ENCODE peak calls at places on chromosomes 11 and 22, in eight cellular contexts. K, I, H, R, B, S, E and M are unnamed samples.

GRCh38 chr11:10778217-10778970 is 27.3 kb downstream of the CTR9 start:
- DNase-seq in K (no peak), I (no peak), H (peak; percentile 63), R (peak; percentile 60), B (no peak), S (peak; percentile 56), E (peak; percentile 86), M (no peak)

GRCh38 chr22:19724927-19725661 is 1.8 kb downstream of the GP1BB start:
- DNase-seq in K (no peak), I (no peak), H (no peak), R (no peak), B (no peak), S (no peak), E (no peak), M (no peak)

GRCh38 chr11:97756571-97757335 is 1264.0 kb upstream of the CNTN5 start:
- DNase-seq in K (no peak), I (no peak), H (no peak), R (no peak), B (no peak), S (no peak), E (peak; percentile 6), M (no peak)

GRCh38 chr11:8765294-8765693 is 82.7 kb downstream of the RPL27A start:
- DNase-seq in K (no peak), I (no peak), H (no peak), R (no peak), B (no peak), S (no peak), E (peak; percentile 89), M (no peak)

GRCh38 chr11:11786771-11787170 is 55.0 kb upstream of the USP47 start:
- DNase-seq in K (no peak), I (no peak), H (no peak), R (no peak), B (peak; percentile 53), S (no peak), E (peak; percentile 20), M (no peak)

GRCh38 chr22:35995772-35996171 is 32.9 kb downstream of the RBFOX2 start:
- DNase-seq in K (no peak), I (no peak), H (peak; percentile 79), R (peak; percentile 77), B (peak; percentile 37), S (peak; percentile 62), E (peak; percentile 95), M (no peak)

GRCh38 chr11:70604630-70605520 is 206.5 kb downstream of the CTTN start:
- DNase-seq in K (no peak), I (no peak), H (no peak), R (no peak), B (no peak), S (no peak), E (peak; percentile 23), M (no peak)

GRCh38 chr11:95566151-95566670 is 223.4 kb downstream of the FAM76B start:
- DNase-seq in K (no peak), I (no peak), H (no peak), R (no peak), B (no peak), S (no peak), E (peak; percentile 29), M (no peak)

GRCh38 chr11:76801736-76802135 is 18.6 kb downstream of the TSKU start:
- DNase-seq in K (no peak), I (no peak), H (no peak), R (no peak), B (peak; percentile 19), S (no peak), E (no peak), M (no peak)

GRCh38 chr11:88292156-88292844 is 45.2 kb downstream of the CTSC start:
- DNase-seq in K (no peak), I (no peak), H (no peak), R (no peak), B (peak; percentile 85), S (no peak), E (peak; percentile 18), M (no peak)

GRCh38 chr11:6667733-6668374 is 12.2 kb upstream of the DCHS1 start:
- DNase-seq in K (peak; percentile 67), I (peak; percentile 48), H (no peak), R (no peak), B (peak; percentile 52), S (no peak), E (no peak), M (peak; percentile 38)

GRCh38 chr11:75279273-75279672 is 38.7 kb downstream of the TPBGL start:
- DNase-seq in K (no peak), I (no peak), H (peak; percentile 20), R (peak; percentile 7), B (no peak), S (peak; percentile 20), E (peak; percentile 39), M (no peak)

GRCh38 chr22:39078329-39078728 is 1.3 kb downstream of the APOBEC3G start:
- DNase-seq in K (no peak), I (no peak), H (no peak), R (no peak), B (no peak), S (no peak), E (no peak), M (no peak)

GRCh38 chr22:47445212-47445611 is 682.8 kb downstream of the TBC1D22A start:
- DNase-seq in K (no peak), I (no peak), H (no peak), R (no peak), B (no peak), S (no peak), E (no peak), M (no peak)

GRCh38 chr11:72380132-72380503 is 54.2 kb downstream of the CLPB start:
- DNase-seq in K (no peak), I (no peak), H (no peak), R (no peak), B (no peak), S (no peak), E (peak; percentile 16), M (no peak)

GRCh38 chr11:102240502-102240901 is 76.8 kb upstream of the BIRC3 start:
- DNase-seq in K (no peak), I (no peak), H (no peak), R (no peak), B (peak; percentile 35), S (no peak), E (peak; percentile 83), M (no peak)

GRCh38 chr11:47166368-47166767 is 10.3 kb downstream of the ARFGAP2 start:
- DNase-seq in K (no peak), I (no peak), H (no peak), R (no peak), B (no peak), S (no peak), E (no peak), M (no peak)

GRCh38 chr22:19823191-19823590 is 31.5 kb downstream of the GNB1L start:
- DNase-seq in K (no peak), I (no peak), H (no peak), R (no peak), B (no peak), S (peak; percentile 29), E (no peak), M (no peak)

GRCh38 chr22:23714596-23715588 is 24.1 kb downstream of the RGL4 start:
- DNase-seq in K (no peak), I (no peak), H (no peak), R (no peak), B (no peak), S (no peak), E (no peak), M (no peak)

GRCh38 chr22:27639180-27640086 is 162.1 kb downstream of the MN1 start:
- DNase-seq in K (no peak), I (no peak), H (no peak), R (no peak), B (no peak), S (no peak), E (no peak), M (no peak)

GRCh38 chr22:42711281-42711731 is 9.4 kb downstream of the A4GALT start:
- DNase-seq in K (no peak), I (no peak), H (no peak), R (no peak), B (no peak), S (no peak), E (no peak), M (no peak)

GRCh38 chr22:43515902-43516301 is 104.1 kb downstream of the MPPED1 start:
- DNase-seq in K (no peak), I (no peak), H (no peak), R (no peak), B (no peak), S (no peak), E (no peak), M (no peak)

GRCh38 chr11:47130541-47130940 is 46.1 kb downstream of the ARFGAP2 start:
- DNase-seq in K (no peak), I (no peak), H (no peak), R (no peak), B (no peak), S (no peak), E (no peak), M (no peak)

GRCh38 chr11:111417011-111417765 is 38.1 kb upstream of the POU2AF1 start:
- DNase-seq in K (peak; percentile 64), I (peak; percentile 96), H (no peak), R (no peak), B (no peak), S (no peak), E (no peak), M (no peak)

GRCh38 chr11:61616443-61616842 is 35.6 kb upstream of the SYT7 start:
- DNase-seq in K (no peak), I (no peak), H (no peak), R (no peak), B (peak; percentile 69), S (no peak), E (peak; percentile 83), M (no peak)
- H3K4me3 ChIP-seq in K (no peak overlapping the region), I (no peak overlapping the region), H (no peak overlapping the region), R (no peak overlapping the region), B (no peak overlapping the region), S (no peak overlapping the region), E (peak overlapping the region; percentile 48), M (no peak overlapping the region)

GRCh38 chr11:122797651-122798050 is 40.6 kb upstream of the CRTAM start:
- DNase-seq in K (no peak), I (no peak), H (no peak), R (no peak), B (no peak), S (no peak), E (no peak), M (no peak)
- H3K27ac ChIP-seq in K (no peak overlapping the region), I (no peak overlapping the region), H (no peak overlapping the region), R (no peak overlapping the region), B (no peak overlapping the region), S (no peak overlapping the region), E (no peak overlapping the region), M (no peak overlapping the region)

DNA sequence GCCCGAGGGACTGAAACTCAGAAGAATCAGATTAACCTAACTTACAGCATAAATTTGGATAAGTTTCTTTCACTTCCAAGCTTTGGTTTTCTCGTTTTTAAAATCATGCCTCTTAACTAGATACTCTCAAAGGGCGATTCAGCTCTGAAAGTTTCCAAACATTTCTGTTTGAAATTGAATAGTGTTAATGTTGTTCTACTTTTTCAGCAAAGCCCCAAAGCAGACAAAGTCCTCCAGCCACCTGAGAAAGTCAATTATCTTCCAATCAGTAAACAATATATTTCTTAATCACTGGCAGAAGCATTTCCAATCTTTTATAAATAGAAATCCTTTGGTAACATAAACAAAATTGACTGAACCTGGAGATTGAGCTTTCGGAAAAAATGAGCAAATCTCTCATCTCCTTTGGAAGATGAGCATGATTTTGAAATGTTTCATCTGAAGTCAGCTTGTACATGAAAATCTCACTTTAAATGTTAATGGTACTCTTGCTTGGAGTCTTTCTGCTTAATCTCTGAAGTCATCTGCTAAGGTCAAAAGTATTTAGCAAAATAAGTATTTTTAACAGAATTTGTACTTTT is 84.4 kb upstream of the FIBIN start:
- DNase-seq in K (no peak), I (no peak), H (no peak), R (no peak), B (no peak), S (no peak), E (no peak), M (no peak)
- H3K4me3 ChIP-seq in K (no peak overlapping the region), I (no peak overlapping the region), H (no peak overlapping the region), R (no peak overlapping the region), B (no peak overlapping the region), S (no peak overlapping the region), E (no peak overlapping the region), M (no peak overlapping the region)

GRCh38 chr11:16963316-16963876 is 50.8 kb downstream of the PLEKHA7 start:
- DNase-seq in K (no peak), I (no peak), H (no peak), R (no peak), B (no peak), S (no peak), E (no peak), M (no peak)
- H3K27ac ChIP-seq in K (no peak overlapping the region), I (no peak overlapping the region), H (no peak overlapping the region), R (no peak overlapping the region), B (no peak overlapping the region), S (no peak overlapping the region), E (no peak overlapping the region), M (no peak overlapping the region)